ENCODE peak calls at places on chromosomes 16 and 17, in six cellular contexts. V is pancreas, W is HepG2, Q is Peyer's patch, U is ovary, Y is right lobe of liver. O is an unnamed sample.

GRCh38 chr17:42845918-42846593 is 1.7 kb downstream of the AOC2 start:
- DNase-seq in V (no peak), W (no peak), Q (no peak), U (no peak), Y (no peak), O (no peak)

GRCh38 chr17:61015966-61016365 is 338.3 kb downstream of the BCAS3 start:
- DNase-seq in V (no peak), W (no peak), Q (no peak), U (no peak), Y (no peak), O (no peak)

GRCh38 chr16:626787-627457 is 3.9 kb upstream of the WFIKKN1 start:
- DNase-seq in V (no peak), W (no peak), Q (no peak), U (peak), Y (peak), O (no peak)

GRCh38 chr16:65663774-65664173 is 541.9 kb upstream of the CDH11 start:
- DNase-seq in V (no peak), W (no peak), Q (no peak), U (no peak), Y (no peak), O (no peak)

GRCh38 chr16:85134076-85134793 is 22.0 kb upstream of the CIBAR2 start:
- DNase-seq in V (no peak), W (no peak), Q (no peak), U (no peak), Y (no peak), O (no peak)

GRCh38 chr16:56649820-56650219 is 1.9 kb upstream of the MT1B start:
- DNase-seq in V (no peak), W (no peak), Q (no peak), U (no peak), Y (no peak), O (no peak)

GRCh38 chr16:56675685-56676210 is 6.1 kb downstream of the MT1H start:
- DNase-seq in V (no peak), W (no peak), Q (peak), U (no peak), Y (no peak), O (no peak)

GRCh38 chr16:21264226-21265036 is 13.7 kb downstream of the CRYM start:
- DNase-seq in V (no peak), W (peak), Q (no peak), U (no peak), Y (no peak), O (no peak)

GRCh38 chr16:49776085-49776501 is 79.8 kb downstream of the ZNF423 start:
- DNase-seq in V (no peak), W (no peak), Q (no peak), U (no peak), Y (peak), O (no peak)

GRCh38 chr16:56679813-56680212 is 2.5 kb upstream of the MT1X start:
- DNase-seq in V (no peak), W (peak), Q (no peak), U (no peak), Y (peak), O (no peak)

GRCh38 chr16:65667013-65667578 is 545.2 kb upstream of the CDH11 start:
- DNase-seq in V (no peak), W (peak), Q (no peak), U (no peak), Y (no peak), O (no peak)

GRCh38 chr17:16942141-16943031 is 29.5 kb downstream of the TNFRSF13B start:
- DNase-seq in V (no peak), W (peak), Q (no peak), U (no peak), Y (no peak), O (peak)

GRCh38 chr16:48384305-48384981 is 770 bp downstream of the SIAH1 start:
- DNase-seq in V (peak), W (peak), Q (peak), U (peak), Y (peak), O (no peak)

GRCh38 chr16:73846292-73846849 is 450.2 kb upstream of the PSMD7 start:
- DNase-seq in V (no peak), W (no peak), Q (no peak), U (no peak), Y (no peak), O (no peak)

GRCh38 chr17:71402007-71402406 is 718.8 kb upstream of the SOX9 start:
- DNase-seq in V (no peak), W (no peak), Q (no peak), U (no peak), Y (no peak), O (no peak)

GRCh38 chr16:9238346-9238745 is 146.9 kb downstream of the HAPSTR1 start:
- DNase-seq in V (no peak), W (no peak), Q (no peak), U (no peak), Y (no peak), O (no peak)

GRCh38 chr16:56479469-56479868 is 28.1 kb downstream of the OGFOD1 start:
- DNase-seq in V (no peak), W (no peak), Q (no peak), U (no peak), Y (no peak), O (no peak)

GRCh38 chr16:14307623-14308356 is 236.7 kb downstream of the MRTFB start:
- DNase-seq in V (peak), W (no peak), Q (no peak), U (no peak), Y (peak), O (no peak)

GRCh38 chr17:76461765-76462555 is 5.4 kb upstream of the AANAT start:
- DNase-seq in V (no peak), W (no peak), Q (no peak), U (no peak), Y (no peak), O (no peak)

GRCh38 chr17:72416905-72417304 is 296.1 kb downstream of the SOX9 start:
- DNase-seq in V (no peak), W (no peak), Q (no peak), U (no peak), Y (no peak), O (no peak)

GRCh38 chr16:12260647-12261262 is 284.2 kb downstream of the SNX29 start:
- DNase-seq in V (no peak), W (peak), Q (no peak), U (peak), Y (no peak), O (no peak)

GRCh38 chr17:79039171-79039570 is 15.2 kb downstream of the C1QTNF1 start:
- DNase-seq in V (no peak), W (no peak), Q (peak), U (no peak), Y (no peak), O (peak)

GRCh38 chr16:57532251-57532625 is 4.1 kb downstream of the CCDC102A start:
- DNase-seq in V (no peak), W (no peak), Q (no peak), U (no peak), Y (no peak), O (no peak)

GRCh38 chr16:35182043-35182677 is 1722.7 kb downstream of the TP53TG3F start:
- DNase-seq in V (no peak), W (no peak), Q (no peak), U (no peak), Y (no peak), O (peak)

GRCh38 chr16:52069866-52070265 is 477.1 kb downstream of the TOX3 start:
- DNase-seq in V (no peak), W (peak), Q (no peak), U (no peak), Y (no peak), O (no peak)

GRCh38 chr17:45951403-45951802 is 47.6 kb upstream of the STH start:
- DNase-seq in V (no peak), W (no peak), Q (no peak), U (no peak), Y (no peak), O (no peak)

GRCh38 chr16:56673916-56674315 is 4.3 kb downstream of the MT1H start:
- DNase-seq in V (no peak), W (peak), Q (peak), U (no peak), Y (no peak), O (no peak)

GRCh38 chr16:30382398-30383015 is at the start of gene SEPTIN1:
- DNase-seq in V (no peak), W (no peak), Q (no peak), U (no peak), Y (no peak), O (no peak)

GRCh38 chr17:17186551-17187505 is 19.3 kb downstream of the PLD6 start:
- DNase-seq in V (no peak), W (no peak), Q (no peak), U (no peak), Y (no peak), O (peak)

GRCh38 chr16:65989861-65990260 is 376.6 kb upstream of the CDH5 start:
- DNase-seq in V (no peak), W (no peak), Q (no peak), U (peak), Y (no peak), O (no peak)

GRCh38 chr16:3195975-3196374 is 8.0 kb downstream of the OR1F1 start:
- DNase-seq in V (no peak), W (peak), Q (no peak), U (no peak), Y (no peak), O (no peak)

GRCh38 chr17:76273923-76274558 is 8.9 kb downstream of the UBALD2 start:
- DNase-seq in V (no peak), W (no peak), Q (no peak), U (no peak), Y (no peak), O (no peak)

GRCh38 chr16:2513405-2514332 is at the start of gene ATP6V0C:
- DNase-seq in V (peak), W (peak), Q (peak), U (peak), Y (peak), O (peak)

GRCh38 chr17:64262422-64263260 is at the start of gene TEX2:
- DNase-seq in V (peak), W (peak), Q (peak), U (peak), Y (peak), O (no peak)

GRCh38 chr16:85477801-85478363 is 135.2 kb upstream of the GSE1 start:
- DNase-seq in V (no peak), W (no peak), Q (no peak), U (no peak), Y (no peak), O (no peak)

GRCh38 chr16:10787304-10787703 is 31.3 kb downstream of the TVP23A start:
- DNase-seq in V (no peak), W (no peak), Q (no peak), U (no peak), Y (no peak), O (no peak)

GRCh38 chr17:19281161-19281560 is 44.0 kb downstream of the EPN2 start:
- DNase-seq in V (no peak), W (no peak), Q (no peak), U (no peak), Y (no peak), O (no peak)

GRCh38 chr16:10182186-10182683 is at the start of gene GRIN2A:
- DNase-seq in V (peak), W (no peak), Q (no peak), U (no peak), Y (no peak), O (no peak)

GRCh38 chr16:87461466-87461975 is 31.3 kb downstream of the ZCCHC14 start:
- DNase-seq in V (peak), W (peak), Q (peak), U (peak), Y (peak), O (peak)
- TF ChIP-seq CTCF in V (peak), W (peak), Q (peak), U (no peak), Y (peak), O (peak)

DNA sequence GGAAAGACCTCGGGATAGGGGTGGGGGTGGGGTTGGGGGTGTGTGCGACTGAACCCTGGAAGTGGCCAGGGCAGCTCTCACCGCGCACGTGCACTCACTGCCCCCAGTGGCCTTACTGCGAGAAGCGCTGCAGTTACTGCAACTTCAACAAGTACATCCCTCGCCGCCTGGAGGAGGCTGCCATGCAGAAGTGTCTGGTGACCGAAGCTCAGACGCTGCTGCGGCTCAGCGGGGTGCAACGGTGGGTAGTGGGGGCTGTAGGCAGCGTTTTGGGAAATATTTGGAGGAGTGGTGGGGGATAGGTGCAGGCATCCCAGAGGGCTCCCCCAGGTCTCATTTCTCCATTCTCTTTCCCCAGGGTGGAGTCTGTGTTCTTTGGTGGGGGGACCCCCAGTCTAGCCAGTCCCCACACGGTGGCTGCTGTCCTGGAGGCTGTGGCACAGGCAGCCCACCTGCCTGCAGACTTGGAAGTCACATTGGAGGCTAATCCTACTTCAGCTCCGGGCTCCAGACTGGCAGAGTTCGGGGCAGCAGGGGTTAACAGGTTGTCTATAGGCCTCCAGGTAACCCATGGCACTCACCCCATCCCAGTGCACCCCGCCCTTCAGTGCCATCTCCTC is 972 bp downstream of the RSAD1 start:
- DNase-seq in V (peak), W (peak), Q (peak), U (peak), Y (peak), O (peak)
- TF ChIP-seq CTCF in V (peak), W (peak), Q (peak), U (peak), Y (peak), O (peak)

DNA sequence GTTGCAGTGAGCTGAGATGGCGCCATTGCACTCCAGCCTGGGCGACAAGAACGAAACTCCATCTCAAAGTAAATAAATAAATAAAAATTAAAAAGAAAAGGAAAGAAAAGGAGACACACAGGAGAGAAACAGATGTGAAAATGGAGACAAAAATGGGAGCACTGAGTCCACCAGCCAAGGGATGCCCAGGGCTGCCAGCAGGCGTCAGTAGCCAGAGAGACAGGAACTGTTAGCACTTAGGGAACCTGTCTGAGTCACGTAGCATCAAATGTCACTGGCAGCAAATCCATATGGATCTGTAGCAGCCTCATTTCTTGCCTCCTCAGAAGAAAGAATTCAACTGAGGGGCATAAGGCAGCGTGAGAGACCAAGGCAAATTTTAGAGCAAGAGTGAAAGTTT is 79.7 kb downstream of the CYLD start:
- DNase-seq in V (no peak), W (peak), Q (no peak), U (no peak), Y (no peak), O (no peak)
- TF ChIP-seq CTCF in V (no peak), W (peak), Q (no peak), U (no peak), Y (no peak), O (peak)

DNA sequence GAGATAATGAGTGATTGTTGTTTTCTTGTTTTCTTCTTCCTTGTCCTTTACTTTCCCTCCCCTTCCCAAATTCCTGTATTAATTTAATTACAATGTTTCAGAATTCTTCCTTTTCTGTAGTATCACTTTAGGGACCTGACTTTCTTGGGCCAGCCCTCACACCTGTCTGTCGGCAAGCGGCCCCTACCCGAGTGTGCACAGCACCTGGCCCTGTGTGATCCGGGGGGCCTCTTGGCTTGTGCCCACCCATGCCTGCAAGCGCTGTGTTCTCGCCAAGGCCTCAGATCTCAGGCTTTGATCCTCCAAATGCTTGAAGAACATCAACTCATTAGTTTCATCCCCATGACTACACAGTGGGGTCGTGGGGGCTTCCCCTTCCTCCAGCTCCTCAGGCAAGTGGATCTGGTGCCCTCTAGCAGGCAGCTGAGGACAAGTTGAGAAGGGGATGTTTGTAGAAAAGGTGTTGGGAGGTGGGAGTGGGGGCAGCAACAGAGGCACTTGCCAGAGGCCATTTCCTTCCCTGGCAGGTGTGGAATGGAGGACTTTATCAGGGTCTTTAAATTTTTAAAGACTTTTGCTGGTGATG is 15.7 kb upstream of the CDH3 start:
- DNase-seq in V (no peak), W (no peak), Q (no peak), U (no peak), Y (no peak), O (no peak)
- TF ChIP-seq CTCF in V (no peak), W (no peak), Q (no peak), U (no peak), Y (no peak), O (no peak)

DNA sequence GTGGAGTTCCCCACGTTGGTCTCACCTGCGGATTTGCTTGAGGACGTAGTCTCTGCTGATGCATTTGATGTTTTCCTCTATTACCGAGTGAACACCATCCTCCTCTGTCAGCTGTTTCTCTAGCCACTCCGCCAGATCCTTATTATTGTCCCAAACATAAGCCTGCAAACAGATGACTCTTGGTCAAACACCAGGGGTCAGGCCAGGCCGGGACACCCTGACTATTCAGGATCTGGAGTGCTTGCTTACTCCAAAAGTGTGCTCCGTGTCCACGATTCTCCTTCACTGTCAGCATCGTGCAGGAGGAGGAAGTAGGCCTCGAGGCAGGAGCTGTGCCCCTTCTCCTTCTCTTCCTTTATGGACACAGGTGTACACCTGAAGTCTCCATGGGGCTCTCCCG is 140.2 kb downstream of the AATF start:
- DNase-seq in V (no peak), W (no peak), Q (no peak), U (no peak), Y (no peak), O (no peak)
- TF ChIP-seq CTCF in V (no peak), W (no peak), Q (peak), U (no peak), Y (no peak), O (peak)

DNA sequence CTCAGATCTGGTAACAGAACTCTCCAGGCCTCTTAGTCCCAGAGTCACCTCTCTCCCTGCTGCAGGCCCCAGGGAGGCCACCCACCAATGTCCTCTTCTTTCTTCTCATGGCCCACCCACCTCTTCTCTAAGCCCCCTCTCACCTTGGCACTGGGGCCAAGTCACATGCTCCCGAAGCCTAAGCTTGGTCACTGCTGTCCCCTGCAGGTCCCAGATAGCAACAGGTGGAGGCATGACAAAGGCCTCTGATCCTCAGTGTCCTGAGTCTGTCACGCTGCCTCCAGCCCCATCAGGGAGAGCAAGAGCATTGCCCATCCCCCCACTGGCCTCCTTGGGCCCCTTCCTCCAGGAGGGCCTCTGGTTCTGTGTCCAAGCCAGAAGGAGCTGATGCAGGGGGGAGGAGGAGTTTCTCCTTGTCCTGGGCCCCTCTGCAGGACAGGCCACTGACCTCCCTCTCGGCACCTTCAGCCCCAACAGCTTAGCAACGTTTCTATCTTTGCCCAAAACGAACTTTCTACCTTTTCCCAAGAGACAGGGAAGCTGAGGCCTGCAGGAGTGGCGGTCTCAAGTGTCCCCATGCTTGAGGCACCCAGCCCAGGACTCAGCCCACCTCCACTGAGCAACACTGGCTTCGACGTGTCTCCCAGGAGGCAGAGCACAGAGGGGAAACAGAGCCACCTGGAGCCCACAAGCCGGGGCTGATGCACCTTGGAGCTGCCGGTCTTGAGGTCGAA is 8.6 kb downstream of the P2RX1 start:
- DNase-seq in V (no peak), W (peak), Q (no peak), U (no peak), Y (no peak), O (no peak)
- TF ChIP-seq CTCF in V (peak), W (peak), Q (peak), U (no peak), Y (no peak), O (peak)

GRCh38 chr16:77859493-77860232 is 71.3 kb downstream of the VAT1L start:
- DNase-seq in V (no peak), W (no peak), Q (no peak), U (no peak), Y (no peak), O (no peak)
- TF ChIP-seq CTCF in V (no peak), W (no peak), Q (no peak), U (no peak), Y (no peak), O (no peak)